ENCODE peak calls at places on chromosome 15, in nine cellular contexts. One of them, this sample, is unnamed.

GRCh38 chr15:41465822-41466421 is 27.8 kb upstream of the ITPKA start:
- DNase-seq in fibroblast of lung: peak
- DNase-seq in ovary: no peak
- DNase-seq in neural progenitor cell: peak
- DNase-seq in AG09309: peak
- DNase-seq in choroid plexus epithelial cell: peak
- DNase-seq in colonic mucosa: no peak
- DNase-seq in heart left ventricle: no peak
- DNase-seq in lower lobe of right lung: no peak
- DNase-seq in this sample: peak

GRCh38 chr15:96331942-96332853 is 1.7 kb downstream of the NR2F2 start:
- DNase-seq in fibroblast of lung: peak
- DNase-seq in ovary: peak
- DNase-seq in neural progenitor cell: peak
- DNase-seq in AG09309: no peak
- DNase-seq in choroid plexus epithelial cell: peak
- DNase-seq in colonic mucosa: peak
- DNase-seq in heart left ventricle: peak
- DNase-seq in lower lobe of right lung: peak
- DNase-seq in this sample: peak

GRCh38 chr15:63870403-63871209 is 36.9 kb upstream of the HERC1 start:
- DNase-seq in fibroblast of lung: peak
- DNase-seq in ovary: peak
- DNase-seq in neural progenitor cell: peak
- DNase-seq in AG09309: peak
- DNase-seq in choroid plexus epithelial cell: peak
- DNase-seq in colonic mucosa: no peak
- DNase-seq in heart left ventricle: no peak
- DNase-seq in lower lobe of right lung: no peak
- DNase-seq in this sample: no peak

GRCh38 chr15:55917881-55918296 is 75.5 kb downstream of the NEDD4 start:
- DNase-seq in fibroblast of lung: peak
- DNase-seq in ovary: no peak
- DNase-seq in neural progenitor cell: peak
- DNase-seq in AG09309: peak
- DNase-seq in choroid plexus epithelial cell: peak
- DNase-seq in colonic mucosa: peak
- DNase-seq in heart left ventricle: no peak
- DNase-seq in lower lobe of right lung: no peak
- DNase-seq in this sample: peak

GRCh38 chr15:91790826-91791225 is 62.7 kb upstream of the SLCO3A1 start:
- DNase-seq in fibroblast of lung: peak
- DNase-seq in ovary: no peak
- DNase-seq in neural progenitor cell: no peak
- DNase-seq in AG09309: no peak
- DNase-seq in choroid plexus epithelial cell: peak
- DNase-seq in colonic mucosa: no peak
- DNase-seq in heart left ventricle: no peak
- DNase-seq in lower lobe of right lung: no peak
- DNase-seq in this sample: no peak

GRCh38 chr15:60591491-60592385 is 112.8 kb upstream of the ICE2 start:
- DNase-seq in fibroblast of lung: no peak
- DNase-seq in ovary: peak
- DNase-seq in neural progenitor cell: peak
- DNase-seq in AG09309: no peak
- DNase-seq in choroid plexus epithelial cell: no peak
- DNase-seq in colonic mucosa: peak
- DNase-seq in heart left ventricle: peak
- DNase-seq in lower lobe of right lung: peak
- DNase-seq in this sample: peak

GRCh38 chr15:41882689-41883483 is 11.0 kb downstream of the SPTBN5 start:
- DNase-seq in fibroblast of lung: no peak
- DNase-seq in ovary: no peak
- DNase-seq in neural progenitor cell: no peak
- DNase-seq in AG09309: no peak
- DNase-seq in choroid plexus epithelial cell: no peak
- DNase-seq in colonic mucosa: no peak
- DNase-seq in heart left ventricle: no peak
- DNase-seq in lower lobe of right lung: no peak
- DNase-seq in this sample: peak

GRCh38 chr15:99994849-99995248 is 261.6 kb upstream of the LYSMD4 start:
- DNase-seq in fibroblast of lung: no peak
- DNase-seq in ovary: peak
- DNase-seq in neural progenitor cell: peak
- DNase-seq in AG09309: no peak
- DNase-seq in choroid plexus epithelial cell: no peak
- DNase-seq in colonic mucosa: no peak
- DNase-seq in heart left ventricle: no peak
- DNase-seq in lower lobe of right lung: no peak
- DNase-seq in this sample: no peak

GRCh38 chr15:84878504-84878903 is 6.0 kb upstream of the SLC28A1 start:
- DNase-seq in fibroblast of lung: peak
- DNase-seq in ovary: peak
- DNase-seq in neural progenitor cell: peak
- DNase-seq in AG09309: peak
- DNase-seq in choroid plexus epithelial cell: peak
- DNase-seq in colonic mucosa: peak
- DNase-seq in heart left ventricle: peak
- DNase-seq in lower lobe of right lung: peak
- DNase-seq in this sample: peak

GRCh38 chr15:34109775-34110663 is 8.1 kb downstream of the PGBD4 start:
- DNase-seq in fibroblast of lung: peak
- DNase-seq in ovary: no peak
- DNase-seq in neural progenitor cell: peak
- DNase-seq in AG09309: peak
- DNase-seq in choroid plexus epithelial cell: peak
- DNase-seq in colonic mucosa: no peak
- DNase-seq in heart left ventricle: no peak
- DNase-seq in lower lobe of right lung: no peak
- DNase-seq in this sample: no peak

GRCh38 chr15:74793135-74794028 is 11.5 kb downstream of the CSK start:
- DNase-seq in fibroblast of lung: peak
- DNase-seq in ovary: no peak
- DNase-seq in neural progenitor cell: no peak
- DNase-seq in AG09309: no peak
- DNase-seq in choroid plexus epithelial cell: peak
- DNase-seq in colonic mucosa: no peak
- DNase-seq in heart left ventricle: no peak
- DNase-seq in lower lobe of right lung: no peak
- DNase-seq in this sample: no peak

DNA sequence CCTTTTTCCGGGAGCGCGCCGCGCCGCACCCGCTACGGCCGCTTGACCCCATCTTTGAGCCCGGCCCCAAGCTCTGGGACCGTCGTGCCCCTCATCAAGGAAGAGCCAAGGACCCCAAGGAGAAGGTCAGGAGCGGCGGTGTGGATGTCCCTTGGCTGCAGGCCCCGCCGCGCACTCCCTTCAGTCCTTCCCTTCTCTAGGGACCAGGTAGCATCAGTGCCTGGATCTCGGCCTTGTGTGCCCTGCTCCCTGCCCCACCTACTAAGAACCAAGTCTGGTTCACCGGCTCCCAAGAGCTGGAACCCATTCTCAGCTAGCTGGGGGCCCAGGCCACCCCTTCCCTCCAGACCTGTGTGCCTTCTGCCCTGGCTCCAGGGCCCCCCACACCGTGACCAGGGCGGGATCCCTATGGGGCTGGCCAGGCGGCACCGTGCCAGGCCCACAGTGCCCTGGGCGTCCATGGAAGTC is 69.3 kb upstream of the CGNL1 start:
- DNase-seq in fibroblast of lung: no peak
- DNase-seq in ovary: peak
- DNase-seq in neural progenitor cell: no peak
- DNase-seq in AG09309: no peak
- DNase-seq in choroid plexus epithelial cell: no peak
- DNase-seq in colonic mucosa: no peak
- DNase-seq in heart left ventricle: peak
- DNase-seq in lower lobe of right lung: no peak
- DNase-seq in this sample: no peak
- TF ChIP-seq CTCF in fibroblast of lung: no peak
- TF ChIP-seq CTCF in ovary: no peak
- TF ChIP-seq CTCF in neural progenitor cell: no peak
- TF ChIP-seq CTCF in AG09309: no peak
- TF ChIP-seq CTCF in choroid plexus epithelial cell: no peak
- TF ChIP-seq CTCF in colonic mucosa: peak
- TF ChIP-seq CTCF in heart left ventricle: no peak
- TF ChIP-seq CTCF in lower lobe of right lung: peak
- TF ChIP-seq CTCF in this sample: no peak

GRCh38 chr15:101472033-101472432 is 17.5 kb downstream of the PCSK6 start:
- DNase-seq in fibroblast of lung: no peak
- DNase-seq in ovary: no peak
- DNase-seq in neural progenitor cell: no peak
- DNase-seq in AG09309: no peak
- DNase-seq in choroid plexus epithelial cell: no peak
- DNase-seq in colonic mucosa: no peak
- DNase-seq in heart left ventricle: no peak
- DNase-seq in lower lobe of right lung: no peak
- DNase-seq in this sample: no peak
- TF ChIP-seq CTCF in fibroblast of lung: no peak
- TF ChIP-seq CTCF in ovary: no peak
- TF ChIP-seq CTCF in neural progenitor cell: no peak
- TF ChIP-seq CTCF in AG09309: no peak
- TF ChIP-seq CTCF in choroid plexus epithelial cell: no peak
- TF ChIP-seq CTCF in colonic mucosa: no peak
- TF ChIP-seq CTCF in heart left ventricle: no peak
- TF ChIP-seq CTCF in lower lobe of right lung: no peak
- TF ChIP-seq CTCF in this sample: no peak

GRCh38 chr15:35329521-35329921 is 216.4 kb downstream of the DPH6 start:
- DNase-seq in fibroblast of lung: peak
- DNase-seq in ovary: no peak
- DNase-seq in neural progenitor cell: no peak
- DNase-seq in AG09309: no peak
- DNase-seq in choroid plexus epithelial cell: peak
- DNase-seq in colonic mucosa: no peak
- DNase-seq in heart left ventricle: no peak
- DNase-seq in lower lobe of right lung: no peak
- DNase-seq in this sample: no peak
- TF ChIP-seq CTCF in fibroblast of lung: no peak
- TF ChIP-seq CTCF in ovary: no peak
- TF ChIP-seq CTCF in neural progenitor cell: no peak
- TF ChIP-seq CTCF in AG09309: no peak
- TF ChIP-seq CTCF in choroid plexus epithelial cell: no peak
- TF ChIP-seq CTCF in colonic mucosa: no peak
- TF ChIP-seq CTCF in heart left ventricle: no peak
- TF ChIP-seq CTCF in lower lobe of right lung: no peak
- TF ChIP-seq CTCF in this sample: no peak

GRCh38 chr15:95176794-95177577 is 945.6 kb downstream of the MCTP2 start:
- DNase-seq in fibroblast of lung: no peak
- DNase-seq in ovary: no peak
- DNase-seq in neural progenitor cell: peak
- DNase-seq in AG09309: no peak
- DNase-seq in choroid plexus epithelial cell: no peak
- DNase-seq in colonic mucosa: no peak
- DNase-seq in heart left ventricle: no peak
- DNase-seq in lower lobe of right lung: no peak
- DNase-seq in this sample: no peak
- TF ChIP-seq CTCF in fibroblast of lung: no peak
- TF ChIP-seq CTCF in ovary: no peak
- TF ChIP-seq CTCF in neural progenitor cell: peak
- TF ChIP-seq CTCF in AG09309: no peak
- TF ChIP-seq CTCF in choroid plexus epithelial cell: peak
- TF ChIP-seq CTCF in colonic mucosa: no peak
- TF ChIP-seq CTCF in heart left ventricle: no peak
- TF ChIP-seq CTCF in lower lobe of right lung: no peak
- TF ChIP-seq CTCF in this sample: no peak

GRCh38 chr15:77584201-77584600 is 48.5 kb downstream of the LINGO1 start:
- DNase-seq in fibroblast of lung: no peak
- DNase-seq in ovary: no peak
- DNase-seq in neural progenitor cell: peak
- DNase-seq in AG09309: no peak
- DNase-seq in choroid plexus epithelial cell: no peak
- DNase-seq in colonic mucosa: no peak
- DNase-seq in heart left ventricle: no peak
- DNase-seq in lower lobe of right lung: no peak
- DNase-seq in this sample: no peak
- TF ChIP-seq CTCF in fibroblast of lung: no peak
- TF ChIP-seq CTCF in ovary: no peak
- TF ChIP-seq CTCF in neural progenitor cell: peak
- TF ChIP-seq CTCF in AG09309: peak
- TF ChIP-seq CTCF in choroid plexus epithelial cell: peak
- TF ChIP-seq CTCF in colonic mucosa: no peak
- TF ChIP-seq CTCF in heart left ventricle: no peak
- TF ChIP-seq CTCF in lower lobe of right lung: no peak
- TF ChIP-seq CTCF in this sample: no peak

GRCh38 chr15:28013976-28014375 is 85.1 kb downstream of the OCA2 start:
- DNase-seq in fibroblast of lung: no peak
- DNase-seq in ovary: no peak
- DNase-seq in neural progenitor cell: no peak
- DNase-seq in AG09309: no peak
- DNase-seq in choroid plexus epithelial cell: no peak
- DNase-seq in colonic mucosa: peak
- DNase-seq in heart left ventricle: no peak
- DNase-seq in lower lobe of right lung: no peak
- DNase-seq in this sample: no peak

GRCh38 chr15:28015855-28016254 is 83.3 kb downstream of the OCA2 start:
- DNase-seq in fibroblast of lung: no peak
- DNase-seq in ovary: no peak
- DNase-seq in neural progenitor cell: no peak
- DNase-seq in AG09309: no peak
- DNase-seq in choroid plexus epithelial cell: no peak
- DNase-seq in colonic mucosa: no peak
- DNase-seq in heart left ventricle: no peak
- DNase-seq in lower lobe of right lung: no peak
- DNase-seq in this sample: no peak

GRCh38 chr15:28012231-28012630 is 86.9 kb downstream of the OCA2 start:
- DNase-seq in fibroblast of lung: no peak
- DNase-seq in ovary: no peak
- DNase-seq in neural progenitor cell: no peak
- DNase-seq in AG09309: no peak
- DNase-seq in choroid plexus epithelial cell: no peak
- DNase-seq in colonic mucosa: peak
- DNase-seq in heart left ventricle: no peak
- DNase-seq in lower lobe of right lung: no peak
- DNase-seq in this sample: no peak

GRCh38 chr15:28013480-28013879 is 85.6 kb downstream of the OCA2 start:
- DNase-seq in fibroblast of lung: no peak
- DNase-seq in ovary: no peak
- DNase-seq in neural progenitor cell: no peak
- DNase-seq in AG09309: no peak
- DNase-seq in choroid plexus epithelial cell: no peak
- DNase-seq in colonic mucosa: peak
- DNase-seq in heart left ventricle: no peak
- DNase-seq in lower lobe of right lung: no peak
- DNase-seq in this sample: no peak

GRCh38 chr15:28014623-28015200 is 84.4 kb downstream of the OCA2 start:
- DNase-seq in fibroblast of lung: no peak
- DNase-seq in ovary: no peak
- DNase-seq in neural progenitor cell: no peak
- DNase-seq in AG09309: no peak
- DNase-seq in choroid plexus epithelial cell: no peak
- DNase-seq in colonic mucosa: peak
- DNase-seq in heart left ventricle: no peak
- DNase-seq in lower lobe of right lung: no peak
- DNase-seq in this sample: no peak
- TF ChIP-seq CTCF in fibroblast of lung: no peak
- TF ChIP-seq CTCF in ovary: no peak
- TF ChIP-seq CTCF in neural progenitor cell: no peak
- TF ChIP-seq CTCF in AG09309: no peak
- TF ChIP-seq CTCF in choroid plexus epithelial cell: no peak
- TF ChIP-seq CTCF in colonic mucosa: no peak
- TF ChIP-seq CTCF in heart left ventricle: no peak
- TF ChIP-seq CTCF in lower lobe of right lung: no peak
- TF ChIP-seq CTCF in this sample: no peak

This sample was measured in body of pancreas.